ENCODE peak calls at places on chromosomes 13 and 19, in nine cellular contexts. One of them, this sample, is unnamed.

GRCh38 chr13:48078251-48078656 is 16.6 kb downstream of the MED4 start:
- DNase-seq in GM12865: peak; percentile 81
- DNase-seq in spleen: no peak
- DNase-seq in activated B cell treated with CpG ODN at 0.5 μM for 24 hours: peak; percentile 24
- DNase-seq in tibial artery: no peak
- DNase-seq in AG04449: no peak
- DNase-seq in cardiac muscle cell: no peak
- DNase-seq in lung: no peak
- DNase-seq in AG10803: no peak
- DNase-seq in this sample: peak; percentile 44

GRCh38 chr19:6801397-6802086 is 29.0 kb downstream of the VAV1 start:
- DNase-seq in activated B cell treated with CpG ODN at 0.5 μM for 24 hours: peak; percentile 89
- DNase-seq in GM12865: peak; percentile 94
- DNase-seq in lung: peak; percentile 77
- DNase-seq in AG04449: no peak
- DNase-seq in spleen: peak; percentile 96
- DNase-seq in cardiac muscle cell: peak; percentile 0
- DNase-seq in tibial artery: peak; percentile 82
- DNase-seq in AG10803: no peak
- DNase-seq in this sample: peak; percentile 89

GRCh38 chr13:46307554-46307953 is 79.5 kb downstream of the RUBCNL start:
- DNase-seq in GM12865: no peak
- DNase-seq in cardiac muscle cell: no peak
- DNase-seq in AG04449: no peak
- DNase-seq in lung: no peak
- DNase-seq in tibial artery: no peak
- DNase-seq in AG10803: peak; percentile 36
- DNase-seq in activated B cell treated with CpG ODN at 0.5 μM for 24 hours: no peak
- DNase-seq in spleen: no peak
- DNase-seq in this sample: no peak

GRCh38 chr19:38836438-38837303 is 5.1 kb upstream of the ECH1 start:
- DNase-seq in lung: no peak
- DNase-seq in cardiac muscle cell: no peak
- DNase-seq in AG10803: no peak
- DNase-seq in tibial artery: no peak
- DNase-seq in GM12865: no peak
- DNase-seq in spleen: peak; percentile 71
- DNase-seq in AG04449: no peak
- DNase-seq in activated B cell treated with CpG ODN at 0.5 μM for 24 hours: no peak
- DNase-seq in this sample: no peak

GRCh38 chr19:37979547-37980082 is 72.6 kb downstream of the SIPA1L3 start:
- DNase-seq in AG04449: no peak
- DNase-seq in spleen: peak; percentile 78
- DNase-seq in lung: no peak
- DNase-seq in GM12865: peak; percentile 88
- DNase-seq in tibial artery: peak; percentile 60
- DNase-seq in AG10803: no peak
- DNase-seq in cardiac muscle cell: no peak
- DNase-seq in activated B cell treated with CpG ODN at 0.5 μM for 24 hours: no peak
- DNase-seq in this sample: peak; percentile 81

GRCh38 chr13:30984620-30985019 is 52.2 kb downstream of the TEX26 start:
- DNase-seq in AG04449: no peak
- DNase-seq in lung: no peak
- DNase-seq in cardiac muscle cell: no peak
- DNase-seq in tibial artery: no peak
- DNase-seq in activated B cell treated with CpG ODN at 0.5 μM for 24 hours: no peak
- DNase-seq in AG10803: no peak
- DNase-seq in GM12865: peak; percentile 33
- DNase-seq in spleen: no peak
- DNase-seq in this sample: no peak

GRCh38 chr19:21483589-21484170 is 21.7 kb upstream of the ZNF429 start:
- DNase-seq in lung: peak; percentile 42
- DNase-seq in tibial artery: peak; percentile 66
- DNase-seq in AG04449: no peak
- DNase-seq in GM12865: peak; percentile 30
- DNase-seq in AG10803: peak; percentile 10
- DNase-seq in cardiac muscle cell: peak; percentile 37
- DNase-seq in activated B cell treated with CpG ODN at 0.5 μM for 24 hours: no peak
- DNase-seq in spleen: peak; percentile 89
- DNase-seq in this sample: peak; percentile 62

GRCh38 chr19:1248454-1249297 is at the start of gene MIDN:
- DNase-seq in activated B cell treated with CpG ODN at 0.5 μM for 24 hours: peak; percentile 91
- DNase-seq in cardiac muscle cell: peak; percentile 88
- DNase-seq in tibial artery: peak; percentile 92
- DNase-seq in GM12865: peak; percentile 89
- DNase-seq in spleen: peak; percentile 96
- DNase-seq in AG10803: peak; percentile 91
- DNase-seq in AG04449: no peak
- DNase-seq in lung: peak; percentile 84
- DNase-seq in this sample: peak; percentile 85

GRCh38 chr13:105665284-105665683 is 870.2 kb downstream of the EFNB2 start:
- DNase-seq in spleen: no peak
- DNase-seq in activated B cell treated with CpG ODN at 0.5 μM for 24 hours: no peak
- DNase-seq in GM12865: no peak
- DNase-seq in cardiac muscle cell: no peak
- DNase-seq in tibial artery: no peak
- DNase-seq in AG04449: peak; percentile 56
- DNase-seq in AG10803: peak; percentile 51
- DNase-seq in lung: no peak
- DNase-seq in this sample: no peak

GRCh38 chr19:40974633-40975037 is 16.4 kb upstream of the CYP2B6 start:
- DNase-seq in GM12865: peak; percentile 85
- DNase-seq in AG04449: peak; percentile 5
- DNase-seq in AG10803: peak; percentile 70
- DNase-seq in tibial artery: peak; percentile 68
- DNase-seq in lung: peak; percentile 76
- DNase-seq in cardiac muscle cell: peak; percentile 78
- DNase-seq in spleen: peak; percentile 85
- DNase-seq in activated B cell treated with CpG ODN at 0.5 μM for 24 hours: peak; percentile 46
- DNase-seq in this sample: no peak

GRCh38 chr13:59834801-59835200 is 328.9 kb downstream of the DIAPH3 start:
- DNase-seq in AG04449: peak; percentile 37
- DNase-seq in tibial artery: no peak
- DNase-seq in lung: no peak
- DNase-seq in AG10803: peak; percentile 81
- DNase-seq in GM12865: no peak
- DNase-seq in activated B cell treated with CpG ODN at 0.5 μM for 24 hours: no peak
- DNase-seq in spleen: no peak
- DNase-seq in cardiac muscle cell: no peak
- DNase-seq in this sample: no peak

GRCh38 chr13:51895906-51896888 is 34.4 kb downstream of the CCDC70 start:
- DNase-seq in activated B cell treated with CpG ODN at 0.5 μM for 24 hours: no peak
- DNase-seq in spleen: peak; percentile 81
- DNase-seq in tibial artery: no peak
- DNase-seq in AG10803: peak; percentile 56
- DNase-seq in cardiac muscle cell: peak; percentile 69
- DNase-seq in GM12865: peak; percentile 68
- DNase-seq in lung: peak; percentile 55
- DNase-seq in AG04449: peak; percentile 21
- DNase-seq in this sample: no peak

GRCh38 chr13:73894995-73895571 is 239.1 kb downstream of the KLF12 start:
- DNase-seq in GM12865: no peak
- DNase-seq in lung: no peak
- DNase-seq in AG10803: no peak
- DNase-seq in cardiac muscle cell: no peak
- DNase-seq in spleen: no peak
- DNase-seq in activated B cell treated with CpG ODN at 0.5 μM for 24 hours: no peak
- DNase-seq in AG04449: no peak
- DNase-seq in tibial artery: no peak
- DNase-seq in this sample: no peak

GRCh38 chr19:11286312-11286974 is 9.5 kb upstream of the TSPAN16 start:
- DNase-seq in tibial artery: no peak
- DNase-seq in activated B cell treated with CpG ODN at 0.5 μM for 24 hours: no peak
- DNase-seq in AG10803: peak; percentile 60
- DNase-seq in AG04449: no peak
- DNase-seq in cardiac muscle cell: no peak
- DNase-seq in GM12865: no peak
- DNase-seq in spleen: no peak
- DNase-seq in lung: no peak
- DNase-seq in this sample: no peak
- TF ChIP-seq CTCF in tibial artery: no peak
- TF ChIP-seq CTCF in activated B cell treated with CpG ODN at 0.5 μM for 24 hours: no peak
- TF ChIP-seq CTCF in AG10803: peak; percentile 35
- TF ChIP-seq CTCF in AG04449: no peak
- TF ChIP-seq CTCF in cardiac muscle cell: peak; percentile 37
- TF ChIP-seq CTCF in GM12865: no peak
- TF ChIP-seq CTCF in spleen: peak; percentile 40
- TF ChIP-seq CTCF in lung: peak; percentile 29
- TF ChIP-seq CTCF in this sample: no peak

GRCh38 chr19:2723345-2723715 is 2.2 kb upstream of the DIRAS1 start:
- DNase-seq in spleen: no peak
- DNase-seq in GM12865: no peak
- DNase-seq in AG04449: no peak
- DNase-seq in activated B cell treated with CpG ODN at 0.5 μM for 24 hours: no peak
- DNase-seq in cardiac muscle cell: no peak
- DNase-seq in lung: no peak
- DNase-seq in AG10803: no peak
- DNase-seq in tibial artery: no peak
- DNase-seq in this sample: no peak

GRCh38 chr19:2723747-2724146 is 2.6 kb upstream of the DIRAS1 start:
- DNase-seq in GM12865: no peak
- DNase-seq in spleen: no peak
- DNase-seq in activated B cell treated with CpG ODN at 0.5 μM for 24 hours: no peak
- DNase-seq in AG10803: no peak
- DNase-seq in lung: no peak
- DNase-seq in tibial artery: no peak
- DNase-seq in cardiac muscle cell: no peak
- DNase-seq in AG04449: no peak
- DNase-seq in this sample: no peak

GRCh38 chr19:2722541-2723344 is 1.6 kb upstream of the DIRAS1 start:
- DNase-seq in AG04449: no peak
- DNase-seq in GM12865: no peak
- DNase-seq in spleen: no peak
- DNase-seq in tibial artery: peak; percentile 92
- DNase-seq in activated B cell treated with CpG ODN at 0.5 μM for 24 hours: no peak
- DNase-seq in lung: no peak
- DNase-seq in cardiac muscle cell: peak; percentile 34
- DNase-seq in AG10803: peak; percentile 79
- DNase-seq in this sample: no peak

GRCh38 chr19:2726160-2726855 is 5.1 kb upstream of the DIRAS1 start:
- DNase-seq in lung: no peak
- DNase-seq in spleen: no peak
- DNase-seq in AG04449: no peak
- DNase-seq in activated B cell treated with CpG ODN at 0.5 μM for 24 hours: no peak
- DNase-seq in cardiac muscle cell: no peak
- DNase-seq in tibial artery: no peak
- DNase-seq in GM12865: no peak
- DNase-seq in AG10803: no peak
- DNase-seq in this sample: no peak

GRCh38 chr19:2724148-2724557 is 3.0 kb upstream of the DIRAS1 start:
- DNase-seq in spleen: no peak
- DNase-seq in lung: no peak
- DNase-seq in GM12865: no peak
- DNase-seq in cardiac muscle cell: no peak
- DNase-seq in tibial artery: no peak
- DNase-seq in AG10803: no peak
- DNase-seq in AG04449: no peak
- DNase-seq in activated B cell treated with CpG ODN at 0.5 μM for 24 hours: no peak
- DNase-seq in this sample: no peak
- TF ChIP-seq CTCF in spleen: no peak
- TF ChIP-seq CTCF in lung: no peak
- TF ChIP-seq CTCF in GM12865: peak; percentile 8
- TF ChIP-seq CTCF in cardiac muscle cell: peak; percentile 5
- TF ChIP-seq CTCF in tibial artery: no peak
- TF ChIP-seq CTCF in AG10803: peak; percentile 15
- TF ChIP-seq CTCF in AG04449: no peak
- TF ChIP-seq CTCF in activated B cell treated with CpG ODN at 0.5 μM for 24 hours: no peak
- TF ChIP-seq CTCF in this sample: peak; percentile 23

GRCh38 chr19:18832331-18833140 is 777 bp downstream of the UPF1 start:
- DNase-seq in spleen: peak; percentile 83
- DNase-seq in tibial artery: no peak
- DNase-seq in AG04449: no peak
- DNase-seq in GM12865: peak; percentile 62
- DNase-seq in AG10803: peak; percentile 25
- DNase-seq in lung: no peak
- DNase-seq in activated B cell treated with CpG ODN at 0.5 μM for 24 hours: no peak
- DNase-seq in cardiac muscle cell: peak; percentile 45
- DNase-seq in this sample: peak; percentile 57
- TF ChIP-seq CTCF in spleen: no peak
- TF ChIP-seq CTCF in tibial artery: no peak
- TF ChIP-seq CTCF in AG04449: peak; percentile 43
- TF ChIP-seq CTCF in GM12865: peak; percentile 31
- TF ChIP-seq CTCF in AG10803: peak; percentile 25
- TF ChIP-seq CTCF in lung: no peak
- TF ChIP-seq CTCF in activated B cell treated with CpG ODN at 0.5 μM for 24 hours: no peak
- TF ChIP-seq CTCF in cardiac muscle cell: peak; percentile 28
- TF ChIP-seq CTCF in this sample: peak; percentile 45

DNA sequence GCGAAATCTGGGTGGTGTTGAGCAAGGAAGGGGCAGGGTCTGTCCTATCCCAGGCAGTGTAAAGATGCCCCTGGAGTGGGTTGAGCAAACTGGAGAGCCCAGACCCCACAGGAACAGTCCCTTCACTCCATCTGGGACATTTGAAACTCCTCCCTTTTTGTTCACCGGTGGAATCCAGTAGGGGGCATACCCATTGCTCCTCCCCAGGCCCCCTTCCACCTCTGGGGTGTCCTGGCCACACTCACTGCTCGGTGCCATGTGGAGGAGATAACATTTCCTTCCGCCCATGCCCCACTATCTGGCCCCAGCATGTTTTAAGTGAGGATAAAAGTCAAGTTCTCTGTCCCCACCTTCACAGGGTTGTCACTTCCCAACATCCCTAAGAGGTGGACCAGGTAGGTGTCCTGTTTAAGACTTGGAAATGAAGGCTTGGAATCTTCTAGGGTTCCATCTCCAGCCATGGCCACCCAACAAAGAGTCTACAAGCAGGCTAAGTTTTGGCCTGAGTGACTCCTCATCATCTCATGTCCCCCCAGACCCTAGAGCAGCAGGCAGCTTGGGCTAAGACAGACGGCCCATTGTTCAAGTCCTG is 9.2 kb downstream of the ZNF526 start:
- DNase-seq in GM12865: no peak
- DNase-seq in AG10803: no peak
- DNase-seq in activated B cell treated with CpG ODN at 0.5 μM for 24 hours: no peak
- DNase-seq in lung: no peak
- DNase-seq in spleen: no peak
- DNase-seq in AG04449: no peak
- DNase-seq in tibial artery: no peak
- DNase-seq in cardiac muscle cell: no peak
- DNase-seq in this sample: no peak
- TF ChIP-seq CTCF in GM12865: peak; percentile 1
- TF ChIP-seq CTCF in AG10803: no peak
- TF ChIP-seq CTCF in activated B cell treated with CpG ODN at 0.5 μM for 24 hours: no peak
- TF ChIP-seq CTCF in lung: no peak
- TF ChIP-seq CTCF in spleen: no peak
- TF ChIP-seq CTCF in AG04449: no peak
- TF ChIP-seq CTCF in tibial artery: no peak
- TF ChIP-seq CTCF in cardiac muscle cell: no peak
- TF ChIP-seq CTCF in this sample: no peak

This sample was measured in GM06990.